ENCODE peak calls at places on chromosomes 7 and 10, in five cellular contexts. I is neuronal stem cell, G is hepatocyte, N is IMR-90, S is psoas muscle. Z is an unnamed sample. For H3K36me3 and H3K27me3, the result is how much of the 10 kb centered on the place peaks cover.

GRCh38 chr10:50417906-50418697 is 166.8 kb upstream of the ASAH2 start:
- DNase-seq in I (peak), G (peak), N (peak), S (peak), Z (peak)

GRCh38 chr10:5876181-5876768 is 13.4 kb downstream of the ANKRD16 start:
- DNase-seq in I (no peak), G (no peak), N (peak), S (no peak), Z (no peak)

GRCh38 chr7:112422842-112423496 is 27.3 kb upstream of the IFRD1 start:
- DNase-seq in I (peak), G (peak), N (peak), S (peak), Z (peak)

GRCh38 chr7:92478095-92478494 is 349 bp upstream of the ERVW-1 start:
- DNase-seq in I (no peak), G (no peak), N (no peak), S (no peak), Z (no peak)

GRCh38 chr7:102953421-102953820 is 40.6 kb downstream of the LRRC17 start:
- DNase-seq in I (no peak), G (no peak), N (no peak), S (no peak), Z (no peak)

GRCh38 chr10:100934084-100934659 is 21.4 kb downstream of the SLF2 start:
- DNase-seq in I (no peak), G (peak), N (no peak), S (no peak), Z (peak)

GRCh38 chr7:70694357-70694908 is 437.5 kb upstream of the GALNT17 start:
- DNase-seq in I (peak), G (peak), N (peak), S (peak), Z (peak)

GRCh38 chr10:93991596-93992284 is 2.0 kb upstream of the PLCE1 start:
- DNase-seq in I (peak), G (peak), N (peak), S (peak), Z (peak)

GRCh38 chr7:14336256-14336655 is 346.8 kb upstream of the ETV1 start:
- DNase-seq in I (no peak), G (no peak), N (peak), S (no peak), Z (no peak)

GRCh38 chr7:158649279-158649678 is 55.3 kb downstream of the NCAPG2 start:
- DNase-seq in I (no peak), G (peak), N (peak), S (no peak), Z (no peak)
- H3K36me3 ChIP-seq in I (half or more), G (under half), N (under half), S (under half), Z (under half)

DNA sequence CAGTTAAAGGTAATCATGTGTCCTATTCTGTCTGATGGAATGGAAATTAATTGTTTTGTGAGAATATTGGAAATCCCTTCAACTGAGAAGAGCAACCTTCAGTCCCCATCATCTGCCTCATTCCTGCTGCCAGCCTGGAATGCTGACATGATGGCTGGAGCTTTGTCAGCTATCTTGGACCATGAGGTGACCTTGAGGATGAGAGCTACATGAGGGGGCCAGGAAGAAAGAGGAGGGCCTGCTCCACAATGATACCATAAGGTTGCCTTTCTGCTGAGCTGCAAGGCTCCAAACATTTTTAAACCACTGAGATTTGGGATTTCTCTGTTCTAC is 40.7 kb upstream of the C10orf71 start:
- DNase-seq in I (no peak), G (no peak), N (no peak), S (no peak), Z (no peak)
- H3K27me3 ChIP-seq in I (under half), G (under half), N (under half), S (under half), Z (under half)

DNA sequence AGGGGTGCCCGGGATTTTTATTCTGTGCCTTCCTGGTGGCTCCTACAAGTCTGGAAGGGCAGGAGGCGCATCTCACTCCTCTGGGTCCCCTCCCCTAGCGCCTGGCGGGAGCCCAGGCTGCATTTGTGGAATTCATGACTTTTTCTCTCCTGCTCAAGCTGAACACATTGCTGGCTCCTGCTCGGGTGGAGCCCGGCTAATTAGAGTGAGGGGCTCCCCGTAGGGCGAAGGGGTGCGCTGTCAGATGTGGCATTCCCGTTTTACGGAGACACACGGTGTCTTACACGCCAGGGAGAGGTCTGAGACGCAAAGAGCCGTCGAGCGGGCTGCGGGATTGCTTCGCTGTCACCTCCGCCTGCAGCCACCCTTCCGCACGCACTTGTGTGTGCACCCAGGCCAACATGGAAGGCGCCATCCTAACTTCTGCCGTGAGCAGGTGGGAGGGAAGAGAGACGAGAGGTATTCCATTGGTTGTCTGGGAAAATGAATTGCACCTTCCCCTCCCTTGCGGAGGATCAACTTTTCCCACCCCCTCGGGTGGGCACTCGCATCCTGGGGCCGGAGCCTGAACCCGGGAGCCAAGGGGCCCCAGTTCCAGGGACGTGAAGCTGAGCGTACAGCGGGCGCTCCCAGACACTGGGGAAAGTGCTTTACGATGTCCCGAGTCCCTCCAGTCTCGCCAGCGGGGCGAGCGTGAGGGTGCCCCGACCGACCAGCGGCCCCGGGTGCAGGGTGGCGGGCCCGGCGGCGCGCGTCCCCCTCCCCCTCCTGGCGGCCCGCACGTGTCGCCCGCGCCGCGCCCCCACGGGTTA is 1.2 kb upstream of the IKZF1 start:
- DNase-seq in I (no peak), G (no peak), N (no peak), S (no peak), Z (peak)
- H3K4me3 ChIP-seq in I (peak), G (no peak), N (no peak), S (peak), Z (peak)

DNA sequence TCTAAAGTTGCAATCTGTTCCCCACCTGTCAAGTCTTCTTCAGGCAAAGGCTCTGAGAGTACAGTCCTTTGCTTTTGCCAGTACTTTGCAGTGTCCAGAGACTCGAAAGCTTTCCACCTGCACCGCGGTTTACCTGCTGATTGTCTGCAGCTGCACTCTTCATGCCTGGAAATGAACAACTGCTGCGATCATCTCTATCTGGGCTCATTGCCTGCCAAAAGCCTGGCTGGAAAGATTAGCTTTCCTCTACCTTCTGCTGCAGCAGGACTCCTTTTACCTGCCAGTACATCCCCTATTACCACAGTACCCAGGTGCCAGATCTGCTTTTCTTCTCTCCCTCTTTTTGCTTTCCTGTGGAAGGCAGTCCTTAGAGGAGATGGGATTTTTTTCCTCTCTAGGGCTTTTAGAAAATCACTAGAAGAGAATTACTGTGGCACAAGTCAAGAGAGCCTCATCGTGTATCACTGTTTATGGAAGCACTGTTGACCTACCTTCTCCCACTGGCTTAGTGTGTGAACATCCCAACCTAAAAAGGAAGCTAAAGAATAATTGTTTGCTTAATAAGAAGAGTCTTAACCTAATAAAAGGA is 2.2 kb downstream of the STRIP2 start:
- DNase-seq in I (no peak), G (no peak), N (no peak), S (no peak), Z (no peak)
- H3K36me3 ChIP-seq in I (under half), G (under half), N (under half), S (under half), Z (under half)

GRCh38 chr10:117782276-117782675 is 239.7 kb downstream of the EMX2 start:
- DNase-seq in I (no peak), G (no peak), N (no peak), S (no peak), Z (no peak)
- H3K27me3 ChIP-seq in I (under half), G (under half), N (under half), S (under half), Z (under half)

DNA sequence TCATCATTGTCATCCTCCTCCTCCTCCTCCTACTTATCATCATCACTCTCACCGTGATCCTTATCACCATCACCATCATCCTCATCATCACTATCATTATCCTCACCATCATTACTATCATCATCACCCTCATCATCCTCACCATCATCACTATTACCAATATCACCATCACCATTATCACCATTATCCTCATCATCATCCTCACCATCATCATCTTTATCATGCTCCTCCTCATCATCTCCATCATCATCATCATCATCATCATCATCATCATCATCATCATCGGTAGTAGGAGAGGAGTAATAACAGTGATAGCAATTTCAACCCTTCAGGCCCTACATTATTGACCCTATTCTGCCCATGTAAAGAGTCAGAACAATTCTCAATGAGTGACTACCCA is 345.9 kb upstream of the ZNF32 start:
- DNase-seq in I (no peak), G (no peak), N (no peak), S (no peak), Z (no peak)
- H3K4me3 ChIP-seq in I (no peak), G (no peak), N (no peak), S (no peak), Z (no peak)

GRCh38 chr7:22854158-22855048 is 31.8 kb upstream of the TOMM7 start:
- DNase-seq in I (peak), G (peak), N (peak), S (peak), Z (peak)

GRCh38 chr7:22858274-22858639 is 35.6 kb upstream of the TOMM7 start:
- DNase-seq in I (no peak), G (no peak), N (no peak), S (no peak), Z (no peak)

GRCh38 chr7:22858640-22859561 is 36.3 kb upstream of the TOMM7 start:
- DNase-seq in I (no peak), G (no peak), N (peak), S (no peak), Z (no peak)

GRCh38 chr7:22855049-22855392 is 32.4 kb upstream of the TOMM7 start:
- DNase-seq in I (no peak), G (no peak), N (no peak), S (no peak), Z (no peak)

DNA sequence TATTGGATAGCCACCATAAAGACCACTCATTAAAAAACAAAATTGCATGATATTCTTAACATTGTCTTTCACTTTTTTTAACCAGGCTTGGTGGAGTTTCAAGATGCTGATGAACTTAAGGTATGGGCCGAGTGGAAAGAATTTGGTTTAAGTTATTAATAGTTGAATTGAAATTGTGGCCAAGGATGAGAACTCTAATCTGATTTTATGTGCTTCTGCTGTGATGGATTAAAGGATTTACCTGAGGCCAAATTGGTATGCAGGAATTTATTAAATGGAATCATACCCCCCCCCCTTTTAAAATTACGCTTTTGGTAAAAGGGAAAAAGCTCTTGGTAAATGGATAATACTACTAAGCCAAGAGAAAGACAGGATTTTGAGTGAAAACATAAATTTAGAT is 33.8 kb upstream of the TOMM7 start:
- DNase-seq in I (no peak), G (no peak), N (no peak), S (no peak), Z (no peak)
- H3K36me3 ChIP-seq in I (under half), G (under half), N (under half), S (under half), Z (under half)

GRCh38 chr10:14334771-14335170 is 4.0 kb upstream of the FRMD4A start:
- DNase-seq in I (no peak), G (no peak), N (no peak), S (no peak), Z (no peak)
- H3K27me3 ChIP-seq in I (under half), G (under half), N (half or more), S (under half), Z (under half)

Z was measured in H7.